ENCODE peak calls at places on chromosomes 12 and 14, in ten cellular contexts. D is stimulated activated CD4-positive, alpha-beta T cell treated with anti-CD3 and anti-CD28 coated beads, Interleukin-2, amount 100 ng/mL, for 48 hours; C is RCC 7860; N is fibroblast of mammary gland; W is cardiac fibroblast; Q is effector CD4-positive, alpha-beta T cell; V is stomach; O is H7; K is T-helper 2 cell; B is EL. S is an unnamed sample.

GRCh38 chr12:56996793-56997545 is 9.4 kb downstream of the ZBTB39 start:
- DNase-seq in D (no peak), C (no peak), N (no peak), W (no peak), Q (no peak), V (no peak), O (no peak), K (no peak), B (no peak), S (no peak)

GRCh38 chr12:49552014-49552413 is 13.2 kb downstream of the KCNH3 start:
- DNase-seq in D (no peak), C (no peak), N (no peak), W (peak; percentile 56), Q (no peak), V (no peak), O (peak; percentile 16), K (no peak), B (no peak), S (no peak)

GRCh38 chr14:91414475-91415342 is 2.9 kb downstream of the CCDC88C start:
- DNase-seq in D (no peak), C (no peak), N (no peak), W (no peak), Q (no peak), V (no peak), O (peak; percentile 59), K (peak; percentile 28), B (no peak), S (peak; percentile 70)

GRCh38 chr12:124308741-124309140 is 13.8 kb downstream of the RFLNA start:
- DNase-seq in D (no peak), C (no peak), N (no peak), W (no peak), Q (no peak), V (no peak), O (peak; percentile 44), K (no peak), B (no peak), S (no peak)

GRCh38 chr12:54412786-54413185 is 6.3 kb downstream of the ITGA5 start:
- DNase-seq in D (no peak), C (no peak), N (no peak), W (no peak), Q (no peak), V (no peak), O (no peak), K (peak; percentile 77), B (no peak), S (no peak)

GRCh38 chr12:14369322-14369721 is 3.8 kb downstream of the ATF7IP start:
- DNase-seq in D (no peak), C (no peak), N (no peak), W (no peak), Q (no peak), V (no peak), O (no peak), K (no peak), B (no peak), S (no peak)

GRCh38 chr12:22797686-22798085 is 172.7 kb downstream of the ETNK1 start:
- DNase-seq in D (no peak), C (no peak), N (no peak), W (no peak), Q (no peak), V (no peak), O (no peak), K (no peak), B (no peak), S (no peak)

GRCh38 chr12:92421701-92422100 is 276.1 kb upstream of the BTG1 start:
- DNase-seq in D (no peak), C (no peak), N (peak; percentile 72), W (peak; percentile 31), Q (no peak), V (no peak), O (no peak), K (no peak), B (peak; percentile 27), S (no peak)

GRCh38 chr14:54187439-54187838 is 209.4 kb upstream of the CDKN3 start:
- DNase-seq in D (no peak), C (no peak), N (no peak), W (no peak), Q (no peak), V (no peak), O (no peak), K (no peak), B (no peak), S (no peak)

GRCh38 chr14:104773505-104774452 is 20.8 kb downstream of the SIVA1 start:
- DNase-seq in D (no peak), C (no peak), N (no peak), W (no peak), Q (no peak), V (no peak), O (peak; percentile 77), K (no peak), B (no peak), S (peak; percentile 40)

GRCh38 chr12:49340095-49340870 is 3.3 kb upstream of the C1QL4 start:
- DNase-seq in D (no peak), C (no peak), N (no peak), W (no peak), Q (no peak), V (peak; percentile 7), O (no peak), K (no peak), B (no peak), S (no peak)

GRCh38 chr12:104374071-104374470 is 70.5 kb downstream of the EID3 start:
- DNase-seq in D (no peak), C (no peak), N (no peak), W (no peak), Q (no peak), V (no peak), O (no peak), K (no peak), B (no peak), S (no peak)

GRCh38 chr14:32430326-32430725 is 101.2 kb downstream of the AKAP6 start:
- DNase-seq in D (no peak), C (no peak), N (peak; percentile 15), W (peak; percentile 23), Q (no peak), V (no peak), O (no peak), K (peak; percentile 57), B (peak; percentile 66), S (no peak)

GRCh38 chr12:34394211-34395055 is 372.1 kb downstream of the ALG10 start:
- DNase-seq in D (no peak), C (no peak), N (no peak), W (no peak), Q (no peak), V (peak; percentile 13), O (peak; percentile 20), K (no peak), B (no peak), S (no peak)

GRCh38 chr12:57461326-57461903 is 1.8 kb downstream of the GLI1 start:
- DNase-seq in D (no peak), C (no peak), N (peak; percentile 37), W (peak; percentile 59), Q (no peak), V (peak; percentile 46), O (peak; percentile 96), K (no peak), B (peak; percentile 73), S (peak; percentile 95)

GRCh38 chr14:105305350-105305749 is 4.5 kb upstream of the BRF1 start:
- DNase-seq in D (no peak), C (no peak), N (no peak), W (no peak), Q (no peak), V (no peak), O (no peak), K (peak; percentile 49), B (no peak), S (no peak)

GRCh38 chr12:80711866-80712265 is 4.4 kb downstream of the MYF6 start:
- DNase-seq in D (no peak), C (no peak), N (no peak), W (no peak), Q (no peak), V (no peak), O (no peak), K (no peak), B (no peak), S (no peak)

GRCh38 chr12:64796205-64796845 is 28.1 kb upstream of the TBC1D30 start:
- DNase-seq in D (peak; percentile 57), C (peak; percentile 74), N (peak; percentile 93), W (peak; percentile 95), Q (peak; percentile 59), V (peak; percentile 75), O (peak; percentile 20), K (peak; percentile 81), B (peak; percentile 84), S (peak; percentile 95)

GRCh38 chr12:117980621-117981020 is 11.8 kb upstream of the KSR2 start:
- DNase-seq in D (no peak), C (no peak), N (peak; percentile 49), W (no peak), Q (no peak), V (no peak), O (no peak), K (no peak), B (no peak), S (no peak)

GRCh38 chr14:76497550-76498484 is 121.9 kb downstream of the ESRRB start:
- DNase-seq in D (no peak), C (no peak), N (no peak), W (no peak), Q (no peak), V (no peak), O (peak; percentile 72), K (no peak), B (no peak), S (peak; percentile 55)

GRCh38 chr12:22409071-22409951 is 74.8 kb upstream of the ST8SIA1 start:
- DNase-seq in D (no peak), C (no peak), N (no peak), W (peak; percentile 1), Q (peak; percentile 37), V (no peak), O (no peak), K (peak; percentile 93), B (no peak), S (no peak)

GRCh38 chr12:108308432-108308831 is 30.7 kb downstream of the CMKLR1 start:
- DNase-seq in D (no peak), C (no peak), N (peak; percentile 34), W (no peak), Q (no peak), V (no peak), O (no peak), K (no peak), B (no peak), S (peak; percentile 13)

GRCh38 chr12:10220398-10221077 is 7.9 kb downstream of the GABARAPL1 start:
- DNase-seq in D (no peak), C (no peak), N (peak; percentile 86), W (peak; percentile 93), Q (no peak), V (peak; percentile 79), O (no peak), K (no peak), B (peak; percentile 42), S (no peak)